ENCODE peak calls at places on chromosomes 7 and 10, in eight cellular contexts. D, M, A, I, Z, N, U and F are unnamed samples.

GRCh38 chr10:128511284-128511683 is 385.1 kb upstream of the MKI67 start:
- DNase-seq in D (no peak), M (no peak), A (peak), I (no peak), Z (no peak), N (no peak), U (no peak), F (no peak)

GRCh38 chr10:59025981-59026730 is 150.3 kb upstream of the PHYHIPL start:
- DNase-seq in D (no peak), M (no peak), A (no peak), I (peak), Z (no peak), N (no peak), U (no peak), F (no peak)

GRCh38 chr7:87872356-87872755 is 3.8 kb downstream of the SLC25A40 start:
- DNase-seq in D (no peak), M (no peak), A (no peak), I (no peak), Z (no peak), N (no peak), U (no peak), F (no peak)

GRCh38 chr7:55963584-55964168 is 709 bp upstream of the NIPSNAP2 start:
- DNase-seq in D (no peak), M (no peak), A (no peak), I (no peak), Z (no peak), N (no peak), U (no peak), F (no peak)

GRCh38 chr7:95012001-95012400 is 104.6 kb downstream of the PPP1R9A start:
- DNase-seq in D (no peak), M (peak), A (no peak), I (no peak), Z (no peak), N (no peak), U (no peak), F (no peak)

GRCh38 chr7:131897016-131897789 is 340.8 kb upstream of the PODXL start:
- DNase-seq in D (no peak), M (peak), A (peak), I (peak), Z (peak), N (no peak), U (no peak), F (no peak)

GRCh38 chr7:91636129-91636724 is 244.3 kb downstream of the MTERF1 start:
- DNase-seq in D (peak), M (no peak), A (peak), I (peak), Z (peak), N (no peak), U (peak), F (no peak)

GRCh38 chr7:127530148-127530547 is 55.2 kb downstream of the GCC1 start:
- DNase-seq in D (no peak), M (peak), A (no peak), I (no peak), Z (no peak), N (no peak), U (no peak), F (no peak)

GRCh38 chr10:22226599-22226998 is 8.8 kb upstream of the EBLN1 start:
- DNase-seq in D (no peak), M (no peak), A (no peak), I (no peak), Z (no peak), N (no peak), U (no peak), F (no peak)

GRCh38 chr10:7956508-7956907 is 98.0 kb upstream of the GATA3 start:
- DNase-seq in D (no peak), M (peak), A (no peak), I (no peak), Z (peak), N (no peak), U (no peak), F (peak)

GRCh38 chr7:73429218-73429617 is 4.4 kb upstream of the FZD9 start:
- DNase-seq in D (no peak), M (peak), A (peak), I (peak), Z (peak), N (no peak), U (peak), F (no peak)

GRCh38 chr7:25731035-25731880 is 420.7 kb upstream of the NFE2L3 start:
- DNase-seq in D (no peak), M (no peak), A (no peak), I (no peak), Z (peak), N (no peak), U (no peak), F (no peak)

GRCh38 chr7:5396542-5396941 is 27.1 kb downstream of the TNRC18 start:
- DNase-seq in D (peak), M (no peak), A (no peak), I (no peak), Z (peak), N (peak), U (no peak), F (peak)

GRCh38 chr7:99452541-99452940 is 13.4 kb downstream of the ATP5MF start:
- DNase-seq in D (no peak), M (no peak), A (no peak), I (no peak), Z (no peak), N (no peak), U (no peak), F (no peak)

GRCh38 chr10:50578949-50579348 is 44.8 kb downstream of the SGMS1 start:
- DNase-seq in D (no peak), M (no peak), A (no peak), I (no peak), Z (no peak), N (no peak), U (no peak), F (no peak)

GRCh38 chr10:3850999-3851937 is 66.3 kb upstream of the KLF6 start:
- DNase-seq in D (no peak), M (peak), A (no peak), I (no peak), Z (peak), N (no peak), U (no peak), F (no peak)

GRCh38 chr10:71067098-71067760 is 145.1 kb upstream of the UNC5B start:
- DNase-seq in D (no peak), M (no peak), A (no peak), I (no peak), Z (no peak), N (no peak), U (no peak), F (no peak)

GRCh38 chr10:3525832-3526449 is 259.1 kb downstream of the KLF6 start:
- DNase-seq in D (peak), M (peak), A (no peak), I (no peak), Z (peak), N (no peak), U (no peak), F (no peak)

GRCh38 chr7:143367972-143368371 is 5.5 kb upstream of the FAM131B start:
- DNase-seq in D (peak), M (no peak), A (no peak), I (no peak), Z (no peak), N (no peak), U (no peak), F (no peak)

GRCh38 chr10:13449296-13449695 is 79.5 kb downstream of the BEND7 start:
- DNase-seq in D (no peak), M (peak), A (no peak), I (no peak), Z (no peak), N (no peak), U (no peak), F (no peak)

GRCh38 chr10:127905623-127906261 is 1.2 kb upstream of the PTPRE start:
- DNase-seq in D (no peak), M (no peak), A (no peak), I (peak), Z (no peak), N (no peak), U (no peak), F (no peak)

GRCh38 chr10:49647554-49647953 is 31.9 kb upstream of the C10orf53 start:
- DNase-seq in D (no peak), M (no peak), A (no peak), I (no peak), Z (no peak), N (no peak), U (no peak), F (no peak)

GRCh38 chr7:117588352-117588794 is 108.5 kb downstream of the CFTR start:
- DNase-seq in D (no peak), M (peak), A (no peak), I (no peak), Z (peak), N (no peak), U (no peak), F (no peak)

GRCh38 chr10:28250782-28251181 is 52.1 kb downstream of the MPP7 start:
- DNase-seq in D (no peak), M (peak), A (no peak), I (no peak), Z (peak), N (no peak), U (no peak), F (peak)

GRCh38 chr10:18472977-18473376 is 178.4 kb downstream of the NSUN6 start:
- DNase-seq in D (no peak), M (no peak), A (no peak), I (no peak), Z (no peak), N (no peak), U (no peak), F (peak)

GRCh38 chr10:116138897-116139296 is 134.1 kb downstream of the GFRA1 start:
- DNase-seq in D (no peak), M (no peak), A (no peak), I (no peak), Z (no peak), N (no peak), U (no peak), F (no peak)

GRCh38 chr10:8321990-8322389 is 267.5 kb downstream of the GATA3 start:
- DNase-seq in D (no peak), M (no peak), A (no peak), I (no peak), Z (no peak), N (no peak), U (no peak), F (no peak)

GRCh38 chr10:133359554-133359971 is 1.7 kb upstream of the FUOM start:
- DNase-seq in D (peak), M (no peak), A (no peak), I (no peak), Z (no peak), N (no peak), U (no peak), F (no peak)

GRCh38 chr7:140649566-140650205 is 9.1 kb upstream of the DENND2A start:
- DNase-seq in D (no peak), M (peak), A (no peak), I (no peak), Z (no peak), N (no peak), U (no peak), F (no peak)

GRCh38 chr10:93481931-93482834 is at the start of gene MYOF:
- DNase-seq in D (peak), M (peak), A (peak), I (peak), Z (peak), N (no peak), U (no peak), F (peak)

GRCh38 chr10:32972929-32973328 is 14.9 kb upstream of the ITGB1 start:
- DNase-seq in D (no peak), M (peak), A (no peak), I (no peak), Z (no peak), N (no peak), U (no peak), F (no peak)

GRCh38 chr10:122954731-122955050 is 664 bp upstream of the C10orf88 start:
- DNase-seq in D (no peak), M (no peak), A (peak), I (no peak), Z (no peak), N (no peak), U (no peak), F (no peak)

GRCh38 chr10:122949296-122949695 is 4.7 kb downstream of the C10orf88 start:
- DNase-seq in D (no peak), M (no peak), A (no peak), I (no peak), Z (no peak), N (no peak), U (no peak), F (no peak)

GRCh38 chr10:122955892-122956291 is 1.9 kb upstream of the C10orf88 start:
- DNase-seq in D (no peak), M (no peak), A (no peak), I (no peak), Z (no peak), N (no peak), U (no peak), F (no peak)

GRCh38 chr10:122957474-122957873 is 3.4 kb upstream of the C10orf88 start:
- DNase-seq in D (no peak), M (peak), A (no peak), I (no peak), Z (no peak), N (no peak), U (no peak), F (no peak)

DNA sequence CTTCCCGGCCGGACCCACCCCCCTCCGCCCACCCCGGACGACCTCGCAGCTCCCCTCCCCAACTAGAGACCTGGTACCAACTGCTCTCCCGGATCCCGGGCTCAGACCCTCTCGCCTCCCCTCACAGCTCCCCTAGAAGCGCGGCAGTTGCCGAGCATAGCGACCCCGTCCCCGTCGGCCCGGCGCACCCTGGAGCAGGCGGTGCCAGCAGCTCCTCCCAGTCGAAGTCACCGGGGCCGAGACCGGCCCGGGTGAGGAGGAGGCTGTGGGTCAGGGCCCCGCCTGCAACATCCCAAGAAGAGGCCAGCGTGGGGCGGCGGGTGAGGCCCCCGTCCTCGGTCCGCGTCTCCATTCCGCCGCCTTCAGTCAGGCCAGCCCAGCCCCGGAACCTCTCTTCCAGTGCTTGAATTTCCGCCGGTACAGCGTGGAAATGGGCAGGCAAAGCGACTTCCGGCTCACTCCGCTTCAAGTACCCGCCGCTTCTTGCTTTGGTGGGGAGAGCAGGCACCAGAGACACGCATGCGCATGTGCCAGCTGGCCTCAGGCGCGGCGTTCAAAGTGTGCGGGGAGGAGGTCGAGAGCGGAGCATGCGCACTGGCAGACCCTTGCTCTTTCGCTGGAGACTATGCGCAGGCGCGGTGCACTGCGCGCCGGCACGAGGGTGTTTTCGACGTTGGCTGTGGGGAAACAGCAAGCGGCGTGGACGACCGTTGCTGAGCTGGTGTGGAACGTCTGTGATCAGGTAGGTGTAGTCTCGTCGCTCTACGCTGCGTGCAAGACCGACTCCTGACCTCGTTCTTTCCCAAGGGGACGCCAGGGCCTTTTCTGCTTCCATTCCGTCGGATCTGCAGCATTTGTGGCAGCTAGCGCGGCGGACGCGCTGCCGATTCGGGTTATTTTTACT is at the start of gene C10orf88:
- DNase-seq in D (peak), M (peak), A (peak), I (peak), Z (peak), N (peak), U (peak), F (peak)
- TF ChIP-seq CTCF in D (no peak), M (no peak), A (no peak), I (no peak), Z (no peak), N (no peak), U (no peak), F (no peak)

GRCh38 chr7:78221961-78222751 is 423.6 kb downstream of the PHTF2 start:
- DNase-seq in D (no peak), M (peak), A (no peak), I (no peak), Z (peak), N (no peak), U (no peak), F (no peak)
- TF ChIP-seq CTCF in D (no peak), M (peak), A (no peak), I (peak), Z (no peak), N (no peak), U (no peak), F (no peak)

DNA sequence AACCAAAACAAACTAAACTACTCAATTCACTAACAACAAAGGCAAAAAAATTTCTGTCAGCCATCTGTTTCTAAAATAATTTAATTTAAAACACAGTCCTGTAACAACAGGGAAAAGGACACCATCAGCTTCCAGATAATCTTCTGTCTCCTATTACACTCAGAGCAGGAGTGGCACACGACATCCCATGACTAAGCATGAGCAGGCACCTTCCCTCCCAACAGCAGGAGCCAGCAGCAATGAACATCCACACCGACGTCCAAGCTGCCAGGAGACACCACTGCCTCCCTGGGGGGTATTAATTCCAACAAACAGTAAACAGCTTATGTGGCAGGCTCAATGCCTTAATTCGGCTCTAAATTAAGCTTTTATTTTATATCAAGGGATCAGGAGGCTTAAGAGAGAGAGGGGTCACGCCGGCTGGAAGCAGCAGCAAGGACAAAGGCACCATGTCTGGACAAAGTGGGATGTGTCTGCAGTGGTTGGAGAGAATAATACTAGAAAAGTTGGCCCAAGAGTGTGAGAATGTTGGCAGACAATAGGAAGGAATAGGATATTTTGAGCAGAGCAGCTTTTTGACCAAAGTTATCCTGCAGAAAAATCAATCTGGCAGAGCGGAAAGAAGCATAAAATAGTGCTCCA is 45.6 kb downstream of the KIAA1549 start:
- DNase-seq in D (peak), M (peak), A (peak), I (no peak), Z (peak), N (no peak), U (no peak), F (no peak)
- TF ChIP-seq CTCF in D (no peak), M (no peak), A (no peak), I (no peak), Z (no peak), N (no peak), U (no peak), F (no peak)

DNA sequence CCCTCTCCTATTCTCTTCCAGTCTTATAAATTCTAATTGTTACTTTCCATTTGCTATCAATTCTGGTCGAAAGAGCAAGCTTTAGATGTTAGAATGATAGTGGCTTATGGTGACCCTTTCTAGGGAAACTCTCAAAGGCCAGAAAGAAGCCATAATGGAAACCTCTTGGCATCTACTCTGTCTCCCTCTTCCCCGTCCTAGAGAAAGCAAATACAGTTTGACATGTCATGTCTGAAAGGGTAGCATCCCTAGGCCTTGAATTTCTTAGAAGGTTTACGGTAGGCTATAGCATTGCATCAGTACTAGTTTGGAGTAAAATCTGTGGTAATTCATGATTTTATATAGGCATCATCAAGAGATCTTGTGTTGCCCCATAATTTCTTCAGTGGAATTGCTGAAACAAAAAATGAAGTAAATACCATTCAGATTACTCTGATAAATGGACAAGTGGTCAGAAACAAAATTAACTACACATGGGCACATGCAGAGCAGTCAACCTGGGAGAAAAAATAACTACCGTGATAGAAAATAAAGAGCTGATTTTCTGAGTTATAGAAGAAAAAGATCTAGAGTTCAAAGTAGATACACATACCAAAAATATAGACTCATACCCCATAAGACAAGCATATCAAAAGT is 4.4 kb downstream of the PRKAR2B start:
- DNase-seq in D (no peak), M (no peak), A (no peak), I (no peak), Z (no peak), N (no peak), U (no peak), F (no peak)
- TF ChIP-seq CTCF in D (no peak), M (no peak), A (no peak), I (no peak), Z (no peak), N (no peak), U (no peak), F (no peak)

GRCh38 chr10:99412100-99412499 is 18.3 kb downstream of the GOT1 start:
- DNase-seq in D (no peak), M (no peak), A (no peak), I (no peak), Z (no peak), N (no peak), U (no peak), F (no peak)
- TF ChIP-seq CTCF in D (no peak), M (no peak), A (no peak), I (peak), Z (no peak), N (no peak), U (no peak), F (no peak)

GRCh38 chr7:28364082-28364481 is 48.2 kb upstream of the CREB5 start:
- DNase-seq in D (no peak), M (no peak), A (no peak), I (no peak), Z (no peak), N (no peak), U (no peak), F (no peak)
- TF ChIP-seq CTCF in D (peak), M (peak), A (peak), I (peak), Z (peak), N (no peak), U (peak), F (no peak)